ENCODE peak calls at places on chromosome 4, in six cellular contexts. U, Q, O, K, X and T are unnamed samples.

GRCh38 chr4:29756966-29757365 is 963.2 kb upstream of the PCDH7 start:
- DNase-seq in U (no peak), Q (no peak), O (no peak), K (no peak), X (no peak), T (no peak)

GRCh38 chr4:4693258-4693657 is 151.4 kb upstream of the STX18 start:
- DNase-seq in U (peak; percentile 70), Q (no peak), O (no peak), K (peak; percentile 55), X (no peak), T (no peak)

GRCh38 chr4:167613381-167613780 is 379.1 kb upstream of the SPOCK3 start:
- DNase-seq in U (no peak), Q (no peak), O (no peak), K (no peak), X (no peak), T (no peak)

GRCh38 chr4:89382439-89382838 is 74.8 kb upstream of the GPRIN3 start:
- DNase-seq in U (peak; percentile 76), Q (no peak), O (no peak), K (no peak), X (no peak), T (no peak)

GRCh38 chr4:47577779-47578553 is 92.9 kb downstream of the ATP10D start:
- DNase-seq in U (no peak), Q (no peak), O (no peak), K (no peak), X (no peak), T (no peak)

GRCh38 chr4:95360911-95361695 is 187.7 kb downstream of the UNC5C start:
- DNase-seq in U (no peak), Q (no peak), O (no peak), K (no peak), X (no peak), T (no peak)

GRCh38 chr4:125780747-125781146 is 466.0 kb downstream of the FAT4 start:
- DNase-seq in U (no peak), Q (no peak), O (no peak), K (no peak), X (no peak), T (no peak)

GRCh38 chr4:14783011-14783877 is 219.0 kb upstream of the CPEB2 start:
- DNase-seq in U (peak; percentile 98), Q (peak; percentile 34), O (no peak), K (peak; percentile 89), X (no peak), T (no peak)

GRCh38 chr4:153447175-153447887 is 18.8 kb upstream of the TMEM131L start:
- DNase-seq in U (no peak), Q (no peak), O (no peak), K (no peak), X (no peak), T (no peak)

GRCh38 chr4:94338681-94339351 is 3.8 kb downstream of the HPGDS start:
- DNase-seq in U (no peak), Q (no peak), O (no peak), K (no peak), X (no peak), T (no peak)

GRCh38 chr4:180932365-180933001 is 1310.7 kb upstream of the TENM3 start:
- DNase-seq in U (no peak), Q (no peak), O (no peak), K (peak; percentile 31), X (no peak), T (no peak)

GRCh38 chr4:152999376-153000067 is 63.4 kb downstream of the FHDC1 start:
- DNase-seq in U (peak; percentile 37), Q (no peak), O (no peak), K (no peak), X (no peak), T (no peak)

GRCh38 chr4:59597536-59598232 is 1602.4 kb upstream of the ADGRL3 start:
- DNase-seq in U (peak; percentile 38), Q (no peak), O (no peak), K (no peak), X (no peak), T (no peak)

GRCh38 chr4:179165862-179166261 is 1723.6 kb upstream of the AGA start:
- DNase-seq in U (no peak), Q (no peak), O (no peak), K (no peak), X (no peak), T (no peak)